ENCODE peak calls at places on chromosomes 3 and 15, in four cellular contexts. One of them, this sample, is unnamed. For H3K79me2, the result is how much of the 10 kb centered on the place peaks cover.

GRCh38 chr3:139267300-139268246 is 76.2 kb upstream of the MRPS22 start:
- DNase-seq in fibroblast of lung: no peak
- DNase-seq in HCT116: no peak
- DNase-seq in mammary epithelial cell: no peak
- DNase-seq in this sample: no peak

GRCh38 chr3:139107424-139108252 is 62.9 kb upstream of the PRR23C start:
- DNase-seq in HCT116: no peak
- DNase-seq in fibroblast of lung: no peak
- DNase-seq in mammary epithelial cell: no peak
- DNase-seq in this sample: no peak

GRCh38 chr3:162978136-162978535 is 1481.5 kb downstream of the OTOL1 start:
- DNase-seq in mammary epithelial cell: no peak
- DNase-seq in fibroblast of lung: peak
- DNase-seq in HCT116: no peak
- DNase-seq in this sample: peak

GRCh38 chr3:134029256-134029733 is 430 bp downstream of the SLCO2A1 start:
- DNase-seq in mammary epithelial cell: peak
- DNase-seq in HCT116: no peak
- DNase-seq in fibroblast of lung: peak
- DNase-seq in this sample: peak

GRCh38 chr3:119898478-119899177 is 116.7 kb downstream of the NR1I2 start:
- DNase-seq in fibroblast of lung: no peak
- DNase-seq in HCT116: no peak
- DNase-seq in mammary epithelial cell: peak
- DNase-seq in this sample: peak

GRCh38 chr3:40267940-40268707 is 41.4 kb upstream of the EIF1B start:
- DNase-seq in HCT116: no peak
- DNase-seq in mammary epithelial cell: no peak
- DNase-seq in fibroblast of lung: no peak
- DNase-seq in this sample: peak

GRCh38 chr3:123406598-123406997 is 42.3 kb downstream of the ADCY5 start:
- DNase-seq in mammary epithelial cell: no peak
- DNase-seq in HCT116: no peak
- DNase-seq in fibroblast of lung: no peak
- DNase-seq in this sample: no peak

GRCh38 chr15:80242802-80243201 is 9.2 kb downstream of the CTXND1 start:
- DNase-seq in fibroblast of lung: no peak
- DNase-seq in HCT116: no peak
- DNase-seq in mammary epithelial cell: no peak
- DNase-seq in this sample: peak

GRCh38 chr3:32109256-32109655 is 2.8 kb downstream of the GPD1L start:
- DNase-seq in HCT116: no peak
- DNase-seq in fibroblast of lung: peak
- DNase-seq in mammary epithelial cell: no peak
- DNase-seq in this sample: peak

GRCh38 chr15:69757186-69757585 is 304.6 kb downstream of the RPLP1 start:
- DNase-seq in fibroblast of lung: no peak
- DNase-seq in HCT116: no peak
- DNase-seq in mammary epithelial cell: peak
- DNase-seq in this sample: peak

GRCh38 chr3:69051796-69052566 is at the start of gene TMF1:
- DNase-seq in fibroblast of lung: peak
- DNase-seq in HCT116: peak
- DNase-seq in mammary epithelial cell: peak
- DNase-seq in this sample: peak

GRCh38 chr3:80983753-80984152 is 777.7 kb downstream of the GBE1 start:
- DNase-seq in fibroblast of lung: no peak
- DNase-seq in mammary epithelial cell: no peak
- DNase-seq in HCT116: no peak
- DNase-seq in this sample: no peak

GRCh38 chr15:37165420-37165819 is 65.1 kb upstream of the MEIS2 start:
- DNase-seq in HCT116: no peak
- DNase-seq in mammary epithelial cell: no peak
- DNase-seq in fibroblast of lung: no peak
- DNase-seq in this sample: no peak

DNA sequence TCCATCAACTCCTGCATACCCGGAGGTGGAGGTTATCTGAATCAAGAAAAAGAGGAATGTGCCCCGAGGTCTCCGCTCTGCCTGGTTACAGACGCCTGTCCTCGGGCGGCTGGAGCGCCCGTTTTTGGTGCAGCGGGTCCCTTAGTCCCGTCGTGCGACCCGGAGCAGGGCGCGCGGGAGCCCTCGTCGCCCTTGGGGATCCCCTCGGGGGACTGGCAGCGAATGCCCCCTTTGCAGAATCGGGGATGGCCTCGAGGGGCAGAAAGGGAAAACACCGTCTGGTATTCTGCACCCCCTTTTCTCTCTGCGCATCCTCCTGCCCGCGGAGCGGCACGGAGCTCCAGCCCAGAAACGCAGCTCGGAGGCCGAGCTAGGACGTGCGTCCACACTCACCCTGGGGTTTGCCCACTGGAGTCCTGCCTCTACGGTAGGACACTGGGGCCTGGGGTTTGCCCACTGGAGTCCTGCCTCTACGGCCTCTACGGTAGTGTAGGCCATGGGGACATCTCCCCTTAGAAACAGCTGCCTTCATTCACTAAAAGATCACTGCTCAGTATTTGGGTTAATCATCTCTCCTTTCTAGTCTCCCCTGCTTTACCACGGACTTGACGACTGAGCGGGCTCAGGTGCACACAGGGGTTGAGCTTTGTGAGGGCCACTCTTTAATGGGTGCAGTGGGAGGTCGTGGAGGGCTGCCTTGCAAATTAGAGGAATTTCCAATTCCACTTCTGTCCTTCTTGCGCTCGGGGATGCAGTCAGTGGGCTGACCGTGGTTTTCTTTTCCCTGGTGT is 2.4 kb downstream of the PTPRG start:
- DNase-seq in HCT116: no peak
- DNase-seq in fibroblast of lung: no peak
- DNase-seq in mammary epithelial cell: no peak
- DNase-seq in this sample: peak
- H2AFZ ChIP-seq in HCT116: no peak
- H2AFZ ChIP-seq in fibroblast of lung: peak
- H2AFZ ChIP-seq in mammary epithelial cell: peak
- H2AFZ ChIP-seq in this sample: peak

GRCh38 chr3:149038322-149038721 is 47.0 kb downstream of the GYG1 start:
- DNase-seq in fibroblast of lung: no peak
- DNase-seq in mammary epithelial cell: no peak
- DNase-seq in HCT116: no peak
- DNase-seq in this sample: no peak
- H3K4me2 ChIP-seq in fibroblast of lung: no peak
- H3K4me2 ChIP-seq in mammary epithelial cell: no peak
- H3K4me2 ChIP-seq in HCT116: no peak
- H3K4me2 ChIP-seq in this sample: no peak

GRCh38 chr3:108590443-108590842 is 921 bp downstream of the DZIP3 start:
- DNase-seq in fibroblast of lung: no peak
- DNase-seq in HCT116: no peak
- DNase-seq in mammary epithelial cell: peak
- DNase-seq in this sample: peak

GRCh38 chr3:108589998-108590323 is 439 bp downstream of the DZIP3 start:
- DNase-seq in fibroblast of lung: no peak
- DNase-seq in mammary epithelial cell: no peak
- DNase-seq in HCT116: no peak
- DNase-seq in this sample: no peak

GRCh38 chr3:108589081-108589997 is at the start of the genes CIP2A and DZIP3:
- DNase-seq in fibroblast of lung: peak
- DNase-seq in mammary epithelial cell: peak
- DNase-seq in HCT116: peak
- DNase-seq in this sample: peak

DNA sequence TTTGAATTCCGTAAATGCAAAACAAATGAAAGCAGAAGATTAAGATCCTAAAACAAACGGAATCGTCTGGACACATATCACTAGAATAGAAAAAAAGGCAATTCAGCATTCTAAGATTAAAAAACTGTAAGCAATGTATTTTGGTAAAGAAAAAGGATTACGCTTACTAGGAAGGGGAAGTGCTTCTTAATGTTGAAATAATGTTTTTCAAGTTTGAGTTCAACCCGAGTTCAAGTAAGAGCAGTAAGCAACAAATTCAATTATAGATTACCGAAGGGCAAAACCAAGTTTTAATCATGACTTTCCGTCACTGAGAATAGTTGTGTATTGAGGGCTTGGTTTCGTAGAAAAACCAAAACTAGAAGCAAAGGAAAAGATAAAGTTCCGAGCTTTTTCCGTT is 622 bp downstream of the CIP2A start:
- DNase-seq in mammary epithelial cell: no peak
- DNase-seq in HCT116: no peak
- DNase-seq in fibroblast of lung: peak
- DNase-seq in this sample: peak
- H3K79me2 ChIP-seq in mammary epithelial cell: half or more
- H3K79me2 ChIP-seq in HCT116: half or more
- H3K79me2 ChIP-seq in fibroblast of lung: half or more
- H3K79me2 ChIP-seq in this sample: half or more

DNA sequence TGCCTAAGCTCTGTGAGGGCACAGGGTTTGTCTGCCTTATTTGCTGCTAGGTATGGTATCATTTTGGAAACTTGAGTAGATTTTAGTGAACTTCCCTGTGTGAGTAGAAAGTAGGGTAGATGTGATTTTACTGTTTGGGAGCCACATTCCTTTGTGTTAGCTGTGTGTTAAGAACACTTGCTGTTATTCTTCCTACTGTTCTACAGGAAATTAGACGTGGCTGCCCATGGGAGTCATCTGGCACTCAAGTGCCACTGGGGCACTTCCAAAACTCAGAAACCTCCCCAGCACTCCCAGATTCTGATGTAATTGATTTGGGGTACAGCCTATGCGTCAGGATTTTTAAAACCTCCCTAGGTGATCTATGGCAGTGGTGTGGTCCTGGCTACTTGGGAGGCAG is 369.9 kb upstream of the C2CD4B start:
- DNase-seq in mammary epithelial cell: no peak
- DNase-seq in fibroblast of lung: no peak
- DNase-seq in HCT116: no peak
- DNase-seq in this sample: peak
- H2AFZ ChIP-seq in mammary epithelial cell: no peak
- H2AFZ ChIP-seq in fibroblast of lung: no peak
- H2AFZ ChIP-seq in HCT116: no peak
- H2AFZ ChIP-seq in this sample: no peak

GRCh38 chr3:47850062-47850802 is 47.3 kb downstream of the DHX30 start:
- DNase-seq in mammary epithelial cell: no peak
- DNase-seq in fibroblast of lung: peak
- DNase-seq in HCT116: no peak
- DNase-seq in this sample: peak
- H3K4me2 ChIP-seq in mammary epithelial cell: no peak
- H3K4me2 ChIP-seq in fibroblast of lung: no peak
- H3K4me2 ChIP-seq in HCT116: no peak
- H3K4me2 ChIP-seq in this sample: no peak